ENCODE peak calls at places on chromosomes 13 and 19, in nine cellular contexts. C, M, N, D, I, Z, K, H and F are unnamed samples.

GRCh38 chr13:97321101-97321500 is 99.0 kb downstream of the MBNL2 start:
- DNase-seq in I (no peak), Z (no peak), H (no peak), D (no peak), M (no peak), K (peak), N (no peak), C (no peak), F (no peak)

GRCh38 chr13:114222461-114222968 is 12.2 kb upstream of the CDC16 start:
- DNase-seq in N (peak), I (no peak), H (no peak), C (peak), M (no peak), Z (no peak), K (no peak), D (no peak), F (no peak)

GRCh38 chr13:42477588-42478190 is 96.3 kb upstream of the TNFSF11 start:
- DNase-seq in H (no peak), K (no peak), D (no peak), C (no peak), N (peak), Z (no peak), M (no peak), I (no peak), F (no peak)

GRCh38 chr13:71169125-71169524 is 697.9 kb downstream of the DACH1 start:
- DNase-seq in I (no peak), M (no peak), H (no peak), N (no peak), D (no peak), Z (no peak), K (no peak), C (no peak), F (no peak)

GRCh38 chr19:2488942-2489731 is 13.2 kb downstream of the GADD45B start:
- DNase-seq in I (no peak), H (no peak), N (peak), D (no peak), M (peak), Z (peak), K (peak), C (no peak), F (no peak)

GRCh38 chr19:49214701-49215100 is 57.1 kb downstream of the TRPM4 start:
- DNase-seq in C (no peak), K (no peak), I (no peak), M (no peak), H (no peak), D (no peak), N (no peak), Z (no peak), F (no peak)

GRCh38 chr13:64997438-64997837 is 2232.7 kb downstream of the PCDH9 start:
- DNase-seq in K (no peak), H (no peak), C (no peak), N (no peak), D (no peak), M (no peak), I (no peak), Z (no peak), F (no peak)

GRCh38 chr13:76164290-76164689 is 528.2 kb downstream of the LMO7 start:
- DNase-seq in N (no peak), Z (no peak), H (no peak), M (no peak), D (no peak), K (no peak), C (no peak), I (no peak), F (no peak)

GRCh38 chr19:47581605-47582319 is 8.8 kb upstream of the ZNF541 start:
- DNase-seq in C (no peak), N (no peak), Z (no peak), M (no peak), H (no peak), K (no peak), I (peak), D (no peak), F (no peak)

GRCh38 chr13:105518086-105518485 is 1017.4 kb downstream of the EFNB2 start:
- DNase-seq in C (peak), M (no peak), Z (no peak), K (no peak), H (no peak), N (no peak), I (no peak), D (no peak), F (no peak)

GRCh38 chr19:7792286-7792685 is 29.2 kb downstream of the CLEC4M start:
- DNase-seq in D (no peak), Z (no peak), H (no peak), M (no peak), N (no peak), C (peak), K (no peak), I (no peak), F (no peak)

GRCh38 chr19:4589579-4590410 is 30.3 kb upstream of the SEMA6B start:
- DNase-seq in N (no peak), C (no peak), M (no peak), I (no peak), K (no peak), D (no peak), Z (no peak), H (no peak), F (no peak)

GRCh38 chr19:50798116-50798942 is 8.1 kb downstream of the ACP4 start:
- DNase-seq in Z (no peak), C (no peak), K (no peak), N (peak), I (no peak), M (no peak), H (no peak), D (no peak), F (no peak)

GRCh38 chr19:48636859-48637448 is at the start of gene DBP:
- DNase-seq in K (no peak), D (peak), M (no peak), Z (peak), I (peak), C (no peak), N (peak), H (peak), F (peak)

GRCh38 chr13:111139874-111140561 is 24.9 kb downstream of the ARHGEF7 start:
- DNase-seq in Z (no peak), D (no peak), N (no peak), I (no peak), K (no peak), M (no peak), H (no peak), C (no peak), F (no peak)

GRCh38 chr19:35739275-35740107 is 2.8 kb downstream of the IGFLR1 start:
- DNase-seq in Z (no peak), H (no peak), M (no peak), D (no peak), N (peak), I (no peak), K (no peak), C (no peak), F (no peak)

GRCh38 chr13:110635405-110636002 is 20.2 kb downstream of the NAXD start:
- DNase-seq in N (no peak), D (no peak), I (no peak), Z (no peak), H (no peak), K (no peak), C (no peak), M (no peak), F (no peak)

GRCh38 chr13:113002206-113002821 is 33.3 kb downstream of the MCF2L start:
- DNase-seq in N (peak), I (no peak), D (no peak), C (no peak), Z (no peak), M (no peak), H (no peak), K (peak), F (no peak)

GRCh38 chr13:52711277-52711676 is 28.3 kb downstream of the CNMD start:
- DNase-seq in C (no peak), K (no peak), M (no peak), I (no peak), H (no peak), D (no peak), N (no peak), Z (no peak), F (no peak)

GRCh38 chr19:12792048-12792852 is 964 bp downstream of the JUNB start:
- DNase-seq in N (peak), K (peak), M (peak), Z (peak), I (peak), C (peak), H (no peak), D (no peak), F (peak)

GRCh38 chr13:33662392-33662791 is 155.6 kb upstream of the RFC3 start:
- DNase-seq in K (no peak), I (no peak), N (no peak), C (no peak), D (no peak), H (no peak), M (no peak), Z (no peak), F (no peak)

GRCh38 chr19:20969498-20969897 is 46.4 kb downstream of the ZNF85 start:
- DNase-seq in I (peak), M (no peak), Z (no peak), C (no peak), H (no peak), K (no peak), D (no peak), N (no peak), F (no peak)

GRCh38 chr13:46354143-46355087 is 32.6 kb downstream of the RUBCNL start:
- DNase-seq in M (no peak), K (no peak), C (peak), I (no peak), D (peak), N (no peak), H (no peak), Z (no peak), F (no peak)

GRCh38 chr19:10672529-10673150 is 18.5 kb downstream of the ILF3 start:
- DNase-seq in H (no peak), Z (no peak), C (no peak), M (no peak), I (no peak), N (no peak), D (no peak), K (no peak), F (no peak)

GRCh38 chr19:56142087-56142787 is 1.1 kb downstream of the ZNF444 start:
- DNase-seq in Z (no peak), H (no peak), M (peak), N (no peak), D (no peak), I (peak), C (no peak), K (no peak), F (no peak)

GRCh38 chr13:106683179-106683578 is 115.2 kb upstream of the ARGLU1 start:
- DNase-seq in I (no peak), K (no peak), C (no peak), N (no peak), M (no peak), H (no peak), D (no peak), Z (no peak), F (no peak)

GRCh38 chr19:964761-965694 is 19.1 kb upstream of the WDR18 start:
- DNase-seq in K (peak), I (no peak), D (no peak), M (no peak), N (peak), H (no peak), Z (no peak), C (peak), F (no peak)

GRCh38 chr13:59038824-59039223 is 1124.9 kb downstream of the DIAPH3 start:
- DNase-seq in C (peak), K (no peak), I (no peak), Z (no peak), H (no peak), D (no peak), M (no peak), N (no peak), F (no peak)

GRCh38 chr13:66844933-66845332 is 385.2 kb downstream of the PCDH9 start:
- DNase-seq in H (no peak), Z (no peak), K (no peak), C (no peak), M (no peak), N (no peak), I (no peak), D (no peak), F (no peak)

GRCh38 chr19:15091918-15092753 is 10.1 kb downstream of the OR1I1 start:
- DNase-seq in K (peak), C (peak), N (no peak), H (no peak), M (peak), D (no peak), Z (no peak), I (no peak), F (no peak)

GRCh38 chr19:35909684-35910035 is 1.6 kb upstream of the TYROBP start:
- DNase-seq in H (no peak), I (no peak), D (no peak), M (no peak), C (no peak), Z (no peak), N (no peak), K (no peak), F (no peak)

GRCh38 chr13:103731959-103732358 is 665.7 kb upstream of the SLC10A2 start:
- DNase-seq in Z (no peak), M (no peak), C (no peak), H (no peak), I (no peak), D (no peak), K (no peak), N (no peak), F (no peak)

GRCh38 chr13:114108141-114108761 is 24.2 kb downstream of the RASA3 start:
- DNase-seq in N (no peak), H (peak), C (no peak), D (no peak), M (no peak), Z (peak), K (no peak), I (no peak), F (no peak)

DNA sequence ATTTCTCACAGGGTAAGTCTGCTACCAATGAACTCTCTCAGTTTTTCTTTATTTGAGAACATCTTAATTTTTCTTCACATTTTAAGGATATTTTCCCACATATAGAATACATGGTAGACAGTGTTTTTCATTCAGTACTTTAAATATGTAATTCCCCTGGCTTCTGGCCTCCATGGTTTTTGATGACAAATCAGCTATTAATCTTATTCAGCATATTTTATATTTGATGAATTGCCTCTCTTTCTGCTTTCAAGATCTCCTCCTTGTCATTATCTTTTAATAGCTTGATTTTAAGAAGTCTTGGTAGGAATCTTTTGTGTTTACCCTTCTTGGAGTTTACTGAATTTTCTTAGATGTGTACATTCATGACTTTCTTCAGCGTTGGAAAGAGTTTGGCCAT is 27.6 kb downstream of the TNFSF13B start:
- DNase-seq in C (no peak), K (no peak), Z (no peak), M (no peak), N (no peak), D (no peak), I (no peak), H (no peak), F (no peak)
- H3K27ac ChIP-seq in C (no peak), K (no peak), Z (no peak), M (no peak), N (no peak), D (no peak), I (no peak), H (no peak), F (no peak)

DNA sequence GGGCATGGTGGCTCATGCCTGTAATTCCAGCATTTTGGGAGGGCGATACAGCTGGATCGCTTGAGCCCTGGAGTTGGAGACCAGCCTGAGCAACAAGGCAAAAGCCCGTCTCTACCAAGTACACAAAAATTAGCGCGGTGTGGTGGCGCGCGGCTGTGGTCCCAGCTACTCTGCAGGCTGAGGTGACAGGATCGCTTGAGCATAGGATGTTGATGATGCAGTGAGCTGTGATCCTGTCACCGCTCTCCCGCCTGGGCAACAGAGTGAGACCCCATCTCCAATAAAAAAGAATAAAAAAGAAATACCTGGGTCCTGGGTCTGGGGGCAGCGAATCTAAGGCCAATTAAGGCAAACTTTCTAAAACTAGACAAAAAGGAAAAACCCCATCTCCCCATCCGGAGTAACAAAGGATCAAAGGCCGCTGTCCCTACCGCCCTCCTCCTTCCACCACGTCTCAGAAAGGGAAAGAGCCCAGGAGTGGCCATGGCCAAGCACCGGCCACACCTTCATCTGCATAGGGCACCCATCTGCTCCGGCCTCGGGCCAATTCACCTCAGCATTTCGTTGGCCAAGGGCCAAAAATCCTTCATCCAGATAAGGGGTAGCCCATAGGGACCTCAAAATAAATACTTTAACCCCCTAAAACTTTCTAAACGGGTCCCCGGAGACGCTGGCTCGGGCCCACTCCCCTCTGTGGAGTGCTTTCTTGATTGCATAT is 845 bp downstream of the ZNF320 start:
- DNase-seq in D (no peak), K (peak), I (no peak), N (no peak), C (peak), H (peak), Z (peak), M (peak), F (no peak)
- H3K4me3 ChIP-seq in D (no peak), K (peak), I (peak), N (peak), C (peak), H (peak), Z (peak), M (peak), F (peak)

DNA sequence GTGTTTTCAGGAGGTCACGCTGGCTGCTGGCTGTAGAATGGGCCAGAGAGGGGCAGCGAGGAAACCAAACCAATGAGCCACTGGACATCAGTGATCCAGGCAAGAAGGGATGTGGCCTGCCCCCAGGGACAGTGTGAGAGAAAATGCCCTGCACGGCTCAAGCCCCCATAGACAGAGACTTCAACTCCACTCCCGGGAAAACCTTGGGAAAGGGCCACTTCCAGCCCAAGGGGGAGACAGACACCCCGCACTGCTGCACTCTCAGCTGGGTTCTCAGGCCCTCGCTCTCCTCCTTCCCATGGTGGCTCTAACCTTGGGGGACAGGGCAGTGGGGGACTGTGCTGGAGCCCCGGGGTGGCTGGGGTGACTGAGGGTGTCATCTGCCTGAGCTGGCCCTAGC is 172.0 kb downstream of the KATNAL1 start:
- DNase-seq in Z (no peak), I (no peak), H (no peak), M (no peak), C (no peak), K (no peak), N (peak), D (no peak), F (no peak)
- TF ChIP-seq CTCF in Z (no peak), I (no peak), H (no peak), M (no peak), C (no peak), K (no peak), N (no peak), D (no peak), F (no peak)

DNA sequence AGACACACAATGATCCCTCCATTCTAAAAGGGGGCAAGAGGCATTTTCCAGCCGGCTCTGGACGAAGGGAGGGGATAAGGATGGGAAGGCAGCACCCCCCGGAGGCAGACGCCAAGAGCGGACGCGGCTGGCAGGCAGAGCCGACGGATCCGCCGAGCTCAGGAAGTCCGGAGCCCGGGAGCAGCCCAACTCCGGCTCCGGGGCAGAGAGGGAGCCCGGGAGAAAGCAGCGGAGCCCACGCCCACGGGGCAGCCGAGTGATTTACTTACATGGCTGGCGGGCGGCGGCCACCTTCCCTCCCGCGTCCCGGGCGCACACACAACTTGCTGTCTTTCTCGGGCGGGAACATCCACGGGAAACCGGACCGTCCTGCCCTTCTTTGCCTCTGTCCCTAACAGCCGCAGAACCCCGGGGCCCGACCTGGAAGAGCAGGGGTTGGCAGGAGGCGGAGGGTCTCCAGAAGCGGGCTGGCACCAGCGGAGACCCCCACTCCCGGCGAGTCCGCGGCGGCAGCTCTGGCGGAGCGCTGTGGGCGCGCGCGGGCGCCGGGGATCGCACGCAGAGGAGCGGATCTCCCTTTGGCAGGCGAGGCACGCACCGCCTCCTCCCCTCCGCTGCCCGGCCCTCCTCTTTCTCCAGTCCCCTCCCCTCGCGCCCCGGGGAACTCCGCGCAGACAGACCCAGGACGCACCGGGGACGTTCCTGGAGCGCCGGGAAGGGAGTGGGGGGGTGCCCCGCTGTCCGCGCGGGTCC is at the start of gene LHFPL6:
- DNase-seq in I (peak), H (peak), Z (peak), N (peak), M (peak), C (peak), D (peak), K (peak), F (peak)
- H3K27ac ChIP-seq in I (peak), H (peak), Z (peak), N (peak), M (peak), C (peak), D (peak), K (peak), F (peak)

GRCh38 chr13:27958928-27959539 is 10.1 kb downstream of the CDX2 start:
- DNase-seq in Z (no peak), K (no peak), N (no peak), H (no peak), C (no peak), M (peak), I (peak), D (no peak), F (no peak)

GRCh38 chr13:27961227-27962085 is 7.7 kb downstream of the CDX2 start:
- DNase-seq in N (no peak), M (peak), Z (no peak), I (no peak), K (no peak), H (no peak), D (no peak), C (no peak), F (no peak)

GRCh38 chr13:27960362-27961226 is 8.5 kb downstream of the CDX2 start:
- DNase-seq in K (peak), C (no peak), I (peak), H (no peak), D (peak), Z (no peak), N (peak), M (peak), F (no peak)

GRCh38 chr13:27962128-27962841 is 6.8 kb downstream of the CDX2 start:
- DNase-seq in I (no peak), Z (no peak), K (no peak), N (no peak), H (no peak), D (no peak), C (no peak), M (peak), F (no peak)

GRCh38 chr13:27959976-27960361 is 9.1 kb downstream of the CDX2 start:
- DNase-seq in Z (no peak), H (no peak), D (no peak), N (no peak), I (no peak), K (no peak), C (no peak), M (no peak), F (no peak)
- H3K4me3 ChIP-seq in Z (peak), H (peak), D (peak), N (no peak), I (peak), K (peak), C (no peak), M (peak), F (peak)

DNA sequence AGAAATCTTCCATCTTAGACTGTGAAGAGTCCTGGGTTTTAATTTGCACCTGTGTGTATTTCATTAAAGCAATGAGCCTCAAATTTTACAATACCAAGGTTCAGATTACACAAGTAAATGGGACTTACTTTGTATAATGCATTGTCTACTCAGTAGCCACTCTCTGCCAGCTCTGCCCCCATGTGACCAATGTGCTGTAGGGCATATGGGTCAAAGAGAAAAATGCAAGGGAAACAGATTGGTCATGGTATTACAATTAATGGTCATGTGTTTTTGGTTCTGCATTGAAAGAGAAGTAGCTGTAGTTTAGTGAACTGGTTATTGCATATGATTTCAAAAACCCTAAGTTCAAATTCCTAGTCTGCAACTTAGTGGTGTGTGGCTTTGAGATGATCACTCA is 545.5 kb downstream of the SUCLA2 start:
- DNase-seq in N (no peak), D (no peak), Z (no peak), I (no peak), M (no peak), K (no peak), C (no peak), H (no peak), F (no peak)
- TF ChIP-seq CTCF in N (no peak), D (no peak), Z (no peak), I (no peak), M (no peak), K (no peak), C (no peak), H (no peak), F (no peak)